ENCODE peak calls at places on chromosome 15, in seven cellular contexts. E is left lung, R is K562, L is adrenal gland, V is lung, G is tibial artery, Q is heart right ventricle. U is an unnamed sample.

GRCh38 chr15:87863152-87863551 is 393.4 kb downstream of the NTRK3 start:
- DNase-seq in E (no peak), R (peak; percentile 13), L (no peak), V (no peak), G (no peak), Q (no peak), U (no peak)

GRCh38 chr15:51970132-51970817 is 1.3 kb downstream of the LEO1 start:
- DNase-seq in E (no peak), R (no peak), L (no peak), V (no peak), G (no peak), Q (no peak), U (no peak)

GRCh38 chr15:48143856-48144255 is 23.1 kb downstream of the SLC24A5 start:
- DNase-seq in E (no peak), R (no peak), L (no peak), V (no peak), G (no peak), Q (no peak), U (no peak)

GRCh38 chr15:69317392-69317841 is 18.7 kb downstream of the PAQR5 start:
- DNase-seq in E (no peak), R (no peak), L (no peak), V (no peak), G (no peak), Q (no peak), U (no peak)

GRCh38 chr15:39195988-39196486 is 384.8 kb upstream of the THBS1 start:
- DNase-seq in E (no peak), R (no peak), L (no peak), V (no peak), G (no peak), Q (no peak), U (no peak)

GRCh38 chr15:76190070-76190564 is 121.2 kb downstream of the ETFA start:
- DNase-seq in E (no peak), R (no peak), L (no peak), V (no peak), G (no peak), Q (no peak), U (no peak)

GRCh38 chr15:81327526-81327925 is 3.6 kb upstream of the STARD5 start:
- DNase-seq in E (no peak), R (no peak), L (no peak), V (no peak), G (no peak), Q (no peak), U (no peak)

GRCh38 chr15:75672646-75673425 is 25.1 kb downstream of the SNX33 start:
- DNase-seq in E (no peak), R (no peak), L (no peak), V (no peak), G (peak; percentile 89), Q (no peak), U (no peak)

GRCh38 chr15:90882781-90883525 is 1.4 kb upstream of the FES start:
- DNase-seq in E (peak; percentile 69), R (no peak), L (no peak), V (no peak), G (peak; percentile 72), Q (no peak), U (no peak)

GRCh38 chr15:70088887-70089691 is 8.6 kb downstream of the TLE3 start:
- DNase-seq in E (no peak), R (no peak), L (no peak), V (no peak), G (no peak), Q (no peak), U (no peak)

GRCh38 chr15:99104788-99105515 is at the start of gene SYNM:
- DNase-seq in E (peak; percentile 87), R (peak; percentile 84), L (peak; percentile 93), V (peak; percentile 51), G (peak; percentile 94), Q (peak; percentile 72), U (no peak)

GRCh38 chr15:32675474-32675873 is 34.0 kb downstream of the SCG5 start:
- DNase-seq in E (no peak), R (no peak), L (no peak), V (no peak), G (no peak), Q (no peak), U (no peak)

GRCh38 chr15:32674681-32675080 is 33.2 kb downstream of the SCG5 start:
- DNase-seq in E (no peak), R (no peak), L (no peak), V (no peak), G (no peak), Q (no peak), U (no peak)

GRCh38 chr15:32677238-32677750 is 35.8 kb downstream of the SCG5 start:
- DNase-seq in E (no peak), R (no peak), L (no peak), V (no peak), G (no peak), Q (no peak), U (no peak)

GRCh38 chr15:32671339-32672325 is 30.1 kb downstream of the SCG5 start:
- DNase-seq in E (no peak), R (no peak), L (no peak), V (no peak), G (no peak), Q (no peak), U (no peak)

DNA sequence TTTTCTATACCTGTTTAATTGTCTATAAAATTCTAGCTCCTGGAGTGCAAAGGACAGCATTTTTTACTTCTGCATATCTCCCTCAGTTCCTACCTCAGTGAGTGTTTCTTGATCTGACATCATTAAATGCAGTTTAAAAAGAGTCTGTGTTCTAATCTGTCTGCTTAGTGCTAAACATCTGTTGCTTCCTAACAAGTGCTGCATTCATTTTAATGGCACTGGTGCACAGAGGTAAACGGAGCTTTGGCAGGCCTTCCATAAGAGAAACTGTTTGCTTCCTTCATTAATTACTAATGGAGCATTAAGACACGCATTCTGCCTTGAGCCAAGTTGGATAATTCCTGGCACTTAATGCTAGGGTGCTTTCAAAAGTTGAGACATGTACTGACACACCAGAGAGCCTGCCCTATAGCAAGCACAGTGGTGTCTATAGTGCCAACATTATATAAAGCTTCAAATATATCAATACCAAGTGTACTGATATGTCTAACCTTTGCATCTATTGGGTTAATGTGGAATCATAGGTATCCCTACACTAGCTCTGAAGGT is 34.7 kb downstream of the SCG5 start:
- DNase-seq in E (no peak), R (no peak), L (no peak), V (no peak), G (no peak), Q (no peak), U (no peak)
- H3K4me1 ChIP-seq in E (no peaks in the 10 kb centered on the region), R (peaks cover 3% of the 10 kb centered on the region), L (no peaks in the 10 kb centered on the region), V (no peaks in the 10 kb centered on the region), G (no peaks in the 10 kb centered on the region), Q (no peaks in the 10 kb centered on the region), U (peaks cover 33% of the 10 kb centered on the region)

GRCh38 chr15:58467722-58468436 is 36.1 kb downstream of the LIPC start:
- DNase-seq in E (no peak), R (no peak), L (no peak), V (no peak), G (peak; percentile 24), Q (no peak), U (no peak)

GRCh38 chr15:58465070-58465469 is 33.3 kb downstream of the LIPC start:
- DNase-seq in E (no peak), R (no peak), L (no peak), V (no peak), G (no peak), Q (no peak), U (no peak)

GRCh38 chr15:58465866-58466517 is 34.2 kb downstream of the LIPC start:
- DNase-seq in E (no peak), R (no peak), L (no peak), V (no peak), G (no peak), Q (no peak), U (no peak)

GRCh38 chr15:58466566-58466965 is 34.8 kb downstream of the LIPC start:
- DNase-seq in E (no peak), R (no peak), L (no peak), V (no peak), G (no peak), Q (no peak), U (no peak)

DNA sequence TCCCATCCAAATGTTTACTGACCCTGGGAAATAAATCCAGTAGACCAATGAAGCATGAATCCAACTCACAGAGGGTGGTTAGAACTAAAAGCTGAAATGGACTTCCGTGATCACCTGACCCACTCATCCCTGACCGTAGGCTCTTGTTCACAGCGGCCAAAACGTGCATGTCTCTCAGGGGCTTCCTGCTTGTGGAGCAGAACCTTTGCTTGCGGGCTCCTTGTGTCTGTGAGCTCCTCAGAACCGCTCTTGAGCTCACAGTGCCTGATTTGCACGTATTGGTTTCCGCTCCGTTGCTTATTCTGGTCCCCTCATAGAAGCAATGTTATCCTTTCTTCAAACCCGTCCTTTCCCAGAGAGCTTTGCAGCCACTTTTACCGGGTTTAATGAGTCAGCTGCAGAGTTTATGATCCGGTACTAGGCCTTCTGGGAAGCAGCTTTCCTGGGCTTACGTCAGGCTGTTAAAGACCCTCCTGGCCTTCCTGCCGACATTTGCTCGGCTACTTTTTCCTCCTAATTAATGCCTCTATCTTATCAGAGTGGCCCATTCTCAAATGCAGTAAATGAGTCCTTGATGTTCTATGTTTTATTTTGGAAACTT is 35.4 kb downstream of the LIPC start:
- DNase-seq in E (no peak), R (no peak), L (no peak), V (no peak), G (peak; percentile 42), Q (no peak), U (no peak)
- H3K4me3 ChIP-seq in E (no peak overlapping the region), R (no peak overlapping the region), L (no peak overlapping the region), V (no peak overlapping the region), G (no peak overlapping the region), Q (no peak overlapping the region), U (no peak overlapping the region)

GRCh38 chr15:67103869-67104268 is 38.5 kb downstream of the SMAD3 start:
- DNase-seq in E (no peak), R (no peak), L (no peak), V (no peak), G (no peak), Q (no peak), U (no peak)
- H3K4me1 ChIP-seq in E (peaks cover 40% of the 10 kb centered on the region), R (peaks cover 6% of the 10 kb centered on the region), L (peaks cover 51% of the 10 kb centered on the region), V (peaks cover 32% of the 10 kb centered on the region), G (peaks cover 57% of the 10 kb centered on the region), Q (peaks cover 94% of the 10 kb centered on the region), U (peaks cover 78% of the 10 kb centered on the region)

GRCh38 chr15:66704783-66705113 is 2.7 kb downstream of the SMAD6 start:
- DNase-seq in E (no peak), R (no peak), L (no peak), V (no peak), G (no peak), Q (no peak), U (no peak)
- H3K4me3 ChIP-seq in E (peak overlapping the region; percentile 82), R (no peak overlapping the region), L (peak overlapping the region; percentile 67), V (peak overlapping the region; percentile 81), G (peak overlapping the region; percentile 78), Q (peak overlapping the region; percentile 81), U (no peak overlapping the region)